ENCODE peak calls at places on chromosomes 13 and 19, in eight cellular contexts. U is ascending aorta, Y is progenitor cell of endocrine pancreas, W is neural crest cell, M is heart left ventricle, H is mesothelial cell of epicardium, L is coronary artery, D is GM06990. X is an unnamed sample.

GRCh38 chr13:112943309-112944125 is 25.5 kb upstream of the MCF2L start:
- DNase-seq in H (no peak), L (no peak), U (no peak), D (peak), M (peak), Y (peak), W (peak), X (no peak)

GRCh38 chr13:106657104-106657503 is 89.2 kb upstream of the ARGLU1 start:
- DNase-seq in H (no peak), U (no peak), M (no peak), Y (no peak), L (no peak), D (no peak), W (no peak), X (no peak)

GRCh38 chr13:110329798-110330461 is 22.8 kb downstream of the COL4A2 start:
- DNase-seq in Y (no peak), M (no peak), D (no peak), W (no peak), U (no peak), H (no peak), L (no peak), X (no peak)

GRCh38 chr13:97028441-97029299 is 34.4 kb upstream of the OXGR1 start:
- DNase-seq in Y (peak), W (peak), D (peak), H (peak), U (no peak), L (no peak), M (no peak), X (peak)

GRCh38 chr13:40777166-40777956 is 6.4 kb upstream of the MRPS31 start:
- DNase-seq in D (peak), W (peak), L (no peak), M (no peak), H (no peak), U (no peak), Y (no peak), X (peak)

GRCh38 chr19:19409235-19410030 is 4.0 kb downstream of the GATAD2A start:
- DNase-seq in W (no peak), L (no peak), U (no peak), M (no peak), H (no peak), Y (no peak), D (no peak), X (no peak)

GRCh38 chr13:48304132-48304876 is 753 bp downstream of the RB1 start:
- DNase-seq in H (no peak), L (no peak), Y (no peak), W (peak), M (peak), D (peak), U (no peak), X (no peak)

GRCh38 chr13:106595623-106596022 is 27.7 kb upstream of the ARGLU1 start:
- DNase-seq in H (no peak), U (no peak), D (no peak), L (no peak), W (no peak), M (no peak), Y (no peak), X (no peak)

GRCh38 chr13:52695856-52696255 is 43.2 kb downstream of the SUGT1 start:
- DNase-seq in L (no peak), Y (no peak), H (no peak), D (peak), U (no peak), M (no peak), W (no peak), X (no peak)

GRCh38 chr19:662207-662961 is 630 bp downstream of the RNF126 start:
- DNase-seq in L (no peak), U (no peak), Y (no peak), H (no peak), M (peak), D (peak), W (no peak), X (no peak)

GRCh38 chr13:112761701-112762689 is 72.2 kb downstream of the ATP11A start:
- DNase-seq in Y (no peak), U (no peak), L (no peak), W (no peak), D (no peak), M (no peak), H (no peak), X (no peak)

GRCh38 chr19:33471111-33471996 is 50.2 kb downstream of the PEPD start:
- DNase-seq in U (no peak), H (no peak), D (no peak), Y (no peak), L (peak), M (no peak), W (no peak), X (peak)

GRCh38 chr19:10417598-10418280 is 2.6 kb upstream of the PDE4A start:
- DNase-seq in W (no peak), Y (no peak), D (no peak), M (no peak), H (no peak), L (no peak), U (no peak), X (no peak)

GRCh38 chr19:17281391-17282304 is at the start of gene ANKLE1:
- DNase-seq in H (no peak), U (no peak), L (no peak), Y (no peak), M (no peak), W (peak), D (peak), X (no peak)

GRCh38 chr19:49592486-49593232 is 1.7 kb downstream of the PRR12 start:
- DNase-seq in H (no peak), D (no peak), U (no peak), L (no peak), Y (no peak), W (peak), M (no peak), X (no peak)

GRCh38 chr19:12834976-12835757 is 788 bp upstream of the RTBDN start:
- DNase-seq in U (no peak), Y (no peak), W (peak), H (no peak), M (no peak), D (no peak), L (no peak), X (no peak)

GRCh38 chr13:20411638-20412342 is 113.9 kb downstream of the CRYL1 start:
- DNase-seq in H (no peak), L (no peak), W (no peak), Y (no peak), M (no peak), D (no peak), U (no peak), X (no peak)

GRCh38 chr13:22024381-22024994 is 353.6 kb downstream of the FGF9 start:
- DNase-seq in W (no peak), H (no peak), D (no peak), M (no peak), L (no peak), Y (no peak), U (no peak), X (no peak)

GRCh38 chr19:19050104-19050503 is 13.7 kb upstream of the SLC25A42 start:
- DNase-seq in Y (no peak), H (no peak), U (no peak), D (no peak), L (no peak), W (no peak), M (no peak), X (no peak)

GRCh38 chr13:111384441-111385181 is 64.2 kb downstream of the TEX29 start:
- DNase-seq in H (no peak), W (no peak), L (no peak), D (no peak), M (no peak), U (no peak), Y (no peak), X (peak)

GRCh38 chr13:48235100-48235813 is 2.3 kb downstream of the ITM2B start:
- DNase-seq in M (no peak), D (peak), Y (no peak), L (no peak), U (no peak), H (no peak), W (no peak), X (no peak)

GRCh38 chr13:40377783-40378182 is 288.7 kb downstream of the FOXO1 start:
- DNase-seq in Y (no peak), U (no peak), W (no peak), D (no peak), M (no peak), H (no peak), L (no peak), X (no peak)

GRCh38 chr19:32971012-32971595 is 654 bp downstream of the CEP89 start:
- DNase-seq in U (no peak), M (no peak), W (no peak), D (no peak), Y (no peak), L (no peak), H (no peak), X (no peak)

GRCh38 chr19:40603071-40603718 is 2.0 kb downstream of the LTBP4 start:
- DNase-seq in L (peak), H (no peak), U (no peak), W (no peak), M (no peak), Y (no peak), D (no peak), X (no peak)

GRCh38 chr19:40607311-40607871 is 6.2 kb downstream of the LTBP4 start:
- DNase-seq in U (no peak), W (no peak), D (no peak), M (no peak), L (no peak), Y (no peak), H (no peak), X (no peak)

GRCh38 chr19:40603719-40604646 is 2.8 kb downstream of the LTBP4 start:
- DNase-seq in W (peak), U (peak), M (peak), Y (peak), L (peak), H (peak), D (peak), X (peak)

GRCh38 chr19:40604647-40605200 is 3.6 kb downstream of the LTBP4 start:
- DNase-seq in M (no peak), L (peak), W (no peak), H (no peak), D (no peak), U (no peak), Y (no peak), X (no peak)

GRCh38 chr19:40605201-40605971 is 4.2 kb downstream of the LTBP4 start:
- DNase-seq in Y (no peak), U (no peak), M (peak), D (peak), L (peak), H (no peak), W (no peak), X (no peak)
- TF ChIP-seq CTCF in Y (peak), U (no peak), M (peak), D (peak), L (no peak), H (no peak), W (no peak), X (peak)

DNA sequence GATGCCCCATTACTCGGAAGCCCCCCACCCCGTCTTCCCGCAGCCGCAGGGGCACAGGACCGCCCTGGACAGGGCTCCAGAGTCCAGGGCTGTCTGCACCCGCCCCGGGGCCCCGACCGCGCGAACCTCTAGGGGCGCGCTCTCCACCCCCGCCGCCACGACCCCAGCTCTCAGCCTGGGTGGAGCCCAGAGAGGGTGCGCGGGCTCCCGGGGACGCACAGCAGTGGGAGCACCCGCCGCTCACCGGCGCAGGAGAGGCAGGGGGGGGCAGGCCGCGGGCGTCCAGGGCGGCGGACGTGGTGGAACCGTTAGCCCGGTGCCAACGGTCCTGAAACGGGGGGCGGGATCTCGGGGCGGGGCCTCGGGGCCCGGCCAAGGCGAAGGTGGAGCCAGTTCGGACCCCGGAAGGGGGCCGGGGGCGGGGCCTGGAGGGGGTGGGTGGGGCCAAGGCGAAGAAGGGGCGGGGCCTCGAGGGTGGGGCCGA is at the start of gene ATP8B3:
- DNase-seq in D (no peak), H (no peak), U (no peak), M (no peak), L (no peak), W (no peak), Y (no peak), X (no peak)
- TF ChIP-seq CTCF in D (peak), H (peak), U (no peak), M (peak), L (no peak), W (peak), Y (peak), X (no peak)

GRCh38 chr13:29923554-29924481 is 73.4 kb upstream of the UBL3 start:
- DNase-seq in H (no peak), L (peak), M (peak), D (peak), W (no peak), U (peak), Y (peak), X (peak)
- TF ChIP-seq CTCF in H (peak), L (peak), M (peak), D (peak), W (peak), U (peak), Y (peak), X (peak)

DNA sequence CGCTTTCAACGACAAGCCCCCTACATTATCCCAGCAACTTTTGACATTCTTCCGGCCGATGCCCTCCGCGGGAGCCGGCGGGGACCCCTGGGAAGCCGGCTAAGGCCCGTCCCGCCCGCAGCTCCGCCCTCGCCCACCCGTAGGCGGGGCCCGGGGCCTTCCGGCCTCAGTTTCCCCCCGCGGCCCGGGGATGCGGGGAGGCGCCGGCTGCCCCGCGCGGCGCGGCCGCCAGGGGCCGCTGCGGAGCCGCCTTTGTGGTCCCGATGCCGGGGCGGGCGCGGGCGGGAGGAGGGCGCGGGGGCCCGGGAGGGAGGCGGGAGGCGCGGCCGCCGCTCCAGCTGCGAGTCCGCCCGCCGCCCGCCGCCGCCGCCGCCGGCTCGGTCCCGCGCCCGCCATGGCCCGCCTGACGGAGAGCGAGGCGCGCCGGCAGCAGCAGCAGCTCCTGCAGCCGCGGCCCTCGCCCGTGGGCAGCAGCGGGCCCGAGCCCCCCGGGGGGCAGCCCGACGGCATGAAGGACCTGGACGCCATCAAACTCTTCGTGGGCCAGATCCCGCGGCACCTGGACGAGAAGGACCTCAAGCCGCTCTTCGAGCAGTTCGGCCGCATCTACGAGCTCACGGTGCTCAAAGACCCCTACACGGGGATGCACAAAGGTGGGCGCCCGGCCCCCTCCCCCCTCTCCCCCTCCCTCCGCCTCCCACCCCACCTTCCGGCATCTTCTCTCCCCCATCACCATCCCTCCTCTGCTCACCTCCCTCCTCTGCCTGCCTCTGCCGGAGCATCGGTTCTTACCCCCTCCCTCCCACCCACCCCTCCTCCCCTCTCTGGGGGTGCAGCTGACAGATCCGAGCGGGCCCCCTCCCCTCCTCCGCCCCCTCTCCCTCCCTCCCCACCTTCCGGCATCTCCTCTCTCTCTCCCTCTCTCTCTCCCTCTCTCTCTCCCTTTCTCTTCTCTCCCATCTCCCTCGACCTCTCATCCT is at the start of gene CELF5:
- DNase-seq in H (peak), D (no peak), W (peak), M (no peak), U (no peak), Y (peak), L (no peak), X (no peak)
- TF ChIP-seq CTCF in H (peak), D (no peak), W (peak), M (peak), U (no peak), Y (peak), L (peak), X (peak)

DNA sequence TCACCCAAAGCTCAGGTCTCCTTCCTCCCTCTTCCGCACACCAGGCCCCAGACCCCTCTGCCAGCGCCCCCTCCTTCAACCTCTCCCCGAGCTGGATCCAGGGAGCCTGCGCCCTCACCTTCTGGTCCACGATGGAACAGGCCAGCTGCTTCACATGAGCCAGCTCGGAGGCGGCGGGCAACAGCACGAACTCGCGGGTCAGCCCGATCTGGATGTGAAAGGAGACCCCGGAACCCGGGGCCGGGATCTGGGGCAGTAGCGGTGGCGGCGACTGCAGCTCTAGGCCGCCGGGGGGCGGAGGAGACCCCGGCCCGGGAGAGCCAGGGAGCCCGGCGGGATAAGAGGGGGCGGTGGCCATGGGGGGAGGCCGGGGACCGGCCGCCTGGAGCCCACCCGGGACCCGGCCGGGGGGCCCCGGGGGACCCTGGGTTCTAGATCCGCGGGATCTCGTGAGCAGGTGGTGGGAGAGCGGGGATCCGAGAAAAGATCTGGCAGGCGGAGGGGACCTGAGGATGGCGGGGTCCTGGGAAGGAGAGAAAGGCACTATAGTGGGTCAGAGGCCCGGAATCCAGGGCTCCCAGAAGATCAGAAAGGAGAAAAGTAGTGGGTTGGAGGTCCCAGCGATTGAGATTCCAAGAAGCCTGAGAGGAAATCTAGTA is 772 bp downstream of the PRKD2 start:
- DNase-seq in W (peak), D (no peak), Y (peak), M (peak), L (peak), H (no peak), U (no peak), X (no peak)
- TF ChIP-seq CTCF in W (peak), D (no peak), Y (peak), M (no peak), L (no peak), H (peak), U (peak), X (peak)

DNA sequence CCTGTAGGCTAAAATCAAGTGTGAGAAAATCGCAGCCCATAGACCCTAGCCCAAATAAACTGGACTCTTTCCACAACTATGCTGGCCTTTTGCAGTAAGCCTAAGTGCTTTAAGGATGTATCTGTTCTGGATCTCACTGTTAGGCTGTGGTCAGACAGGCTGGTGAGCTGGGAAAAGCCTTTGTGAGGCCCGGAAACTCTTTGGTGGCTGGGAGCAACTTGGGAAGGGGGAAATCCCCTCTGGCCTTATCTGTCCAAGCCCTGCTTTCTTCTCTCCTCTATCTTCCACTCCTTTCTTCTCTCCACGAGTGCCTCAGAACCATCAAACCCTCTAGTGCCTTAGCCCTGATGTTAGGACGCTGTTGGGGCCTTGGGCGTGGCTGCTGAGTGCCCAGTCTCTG is 135.4 kb downstream of the LACC1 start:
- DNase-seq in M (no peak), U (no peak), L (no peak), H (no peak), W (no peak), Y (no peak), D (no peak), X (no peak)
- TF ChIP-seq CTCF in M (no peak), U (no peak), L (no peak), H (no peak), W (no peak), Y (no peak), D (no peak), X (no peak)

X was measured in osteocyte.